ENCODE peak calls at places on chromosomes 5 and 9, in seven cellular contexts. B is astrocyte, L is PC-3, V is K562, Y is hepatocyte, Q is MM.1S, T is fibroblast of lung. W is an unnamed sample. For H3K4me1 and H4K20me1, the result is how much of the 10 kb centered on the place peaks cover.

GRCh38 chr9:96331236-96331947 is 29.4 kb upstream of the HSD17B3 start:
- DNase-seq in V (no peak), Y (no peak), B (peak), T (peak), Q (no peak), L (peak), W (peak)

GRCh38 chr5:6510132-6510531 is 61.5 kb downstream of the UBE2QL1 start:
- DNase-seq in T (no peak), B (peak), Y (no peak), V (no peak), L (peak), Q (no peak), W (no peak)

GRCh38 chr5:17346811-17347210 is 129.4 kb downstream of the BASP1 start:
- DNase-seq in Q (no peak), L (no peak), T (no peak), V (no peak), Y (no peak), B (no peak), W (no peak)

GRCh38 chr5:77138981-77139380 is 51.9 kb upstream of the ZBED3 start:
- DNase-seq in V (peak), Q (no peak), L (no peak), T (peak), Y (peak), B (peak), W (no peak)

GRCh38 chr5:146967646-146968045 is 89.1 kb upstream of the PPP2R2B start:
- DNase-seq in V (no peak), L (no peak), T (no peak), Q (no peak), Y (no peak), B (no peak), W (no peak)

GRCh38 chr5:13659391-13659790 is 285.1 kb downstream of the DNAH5 start:
- DNase-seq in V (no peak), Y (no peak), B (peak), T (peak), Q (no peak), L (peak), W (no peak)

GRCh38 chr5:159552751-159553150 is 222.5 kb upstream of the IL12B start:
- DNase-seq in B (peak), T (peak), Y (peak), L (peak), V (no peak), Q (no peak), W (no peak)

GRCh38 chr5:73448451-73449136 is at the start of gene FOXD1:
- DNase-seq in V (peak), Y (peak), B (peak), Q (peak), T (peak), L (peak), W (peak)

GRCh38 chr9:5186416-5187169 is 1.2 kb upstream of the INSL6 start:
- DNase-seq in B (peak), V (peak), Y (peak), T (peak), Q (peak), L (peak), W (peak)

GRCh38 chr9:107693620-107694326 is 204.2 kb upstream of the KLF4 start:
- DNase-seq in V (no peak), B (peak), L (no peak), Y (no peak), T (peak), Q (no peak), W (no peak)

GRCh38 chr5:129161830-129162229 is 67.3 kb downstream of the ISOC1 start:
- DNase-seq in B (no peak), L (no peak), Q (no peak), Y (no peak), T (no peak), V (no peak), W (peak)

GRCh38 chr5:123124495-123125171 is 35.6 kb downstream of the PRDM6 start:
- DNase-seq in V (no peak), Y (no peak), T (no peak), Q (no peak), L (no peak), B (no peak), W (no peak)

GRCh38 chr5:154482528-154483449 is 4.8 kb upstream of the HAND1 start:
- DNase-seq in Y (peak), T (no peak), V (peak), Q (no peak), B (no peak), L (no peak), W (no peak)

GRCh38 chr5:154481584-154482381 is 3.8 kb upstream of the HAND1 start:
- DNase-seq in Q (no peak), B (no peak), T (no peak), L (no peak), Y (no peak), V (no peak), W (no peak)

GRCh38 chr5:154484393-154484944 is 6.4 kb upstream of the HAND1 start:
- DNase-seq in L (no peak), T (no peak), Q (no peak), B (no peak), Y (no peak), V (no peak), W (no peak)

GRCh38 chr5:154485092-154485491 is 7.1 kb upstream of the HAND1 start:
- DNase-seq in V (no peak), Y (no peak), B (no peak), L (no peak), T (no peak), Q (no peak), W (no peak)

DNA sequence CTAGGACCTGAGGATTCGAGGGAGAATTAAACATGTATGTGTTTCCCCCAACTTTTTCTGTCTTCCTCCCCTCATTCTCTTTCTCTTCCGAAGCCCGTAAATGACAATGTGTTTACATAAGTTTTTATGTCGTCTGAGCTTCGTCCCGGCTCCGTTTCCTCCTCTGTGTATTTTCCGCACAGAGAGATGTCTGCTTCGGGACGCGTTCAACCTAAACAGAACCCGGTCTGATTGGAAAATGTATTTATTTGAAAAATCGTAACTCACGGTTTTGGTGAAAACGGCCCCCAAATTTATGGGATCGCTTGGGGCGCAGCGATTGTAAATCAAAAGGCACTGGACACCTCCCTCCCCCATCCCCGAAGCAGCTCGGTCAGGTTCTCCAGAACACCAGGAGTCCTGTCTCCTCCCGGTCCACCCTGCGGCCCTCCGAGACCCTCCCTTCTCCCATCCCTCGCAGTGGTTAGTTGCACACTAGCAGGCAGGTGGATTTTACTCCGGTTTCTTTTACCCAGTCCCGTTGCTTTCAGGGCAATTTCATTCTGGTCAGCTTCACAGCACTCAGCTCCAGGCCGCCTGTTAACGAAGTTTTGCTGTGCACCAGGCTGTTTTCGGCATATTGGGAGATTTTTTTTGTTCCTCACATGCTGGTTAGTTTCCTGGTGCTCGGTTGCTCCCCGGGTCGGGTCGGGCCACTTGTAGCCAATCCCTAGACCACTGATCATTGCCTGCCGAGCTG is 5.8 kb upstream of the HAND1 start:
- DNase-seq in Q (no peak), T (no peak), V (no peak), L (no peak), B (no peak), Y (no peak), W (no peak)
- H3K4me1 ChIP-seq in Q (under half), T (under half), V (under half), L (under half), B (under half), Y (half or more), W (under half)

GRCh38 chr9:128341435-128341849 is 1.1 kb downstream of the SLC27A4 start:
- DNase-seq in Q (peak), V (peak), B (peak), T (peak), L (peak), Y (peak), W (peak)

GRCh38 chr9:128342971-128343680 is 2.8 kb downstream of the SLC27A4 start:
- DNase-seq in T (no peak), Q (no peak), V (no peak), B (no peak), Y (no peak), L (no peak), W (no peak)

GRCh38 chr9:128349125-128349524 is 8.8 kb downstream of the SLC27A4 start:
- DNase-seq in Y (no peak), Q (no peak), T (no peak), V (no peak), B (no peak), L (no peak), W (no peak)

GRCh38 chr9:128343855-128344254 is 3.5 kb downstream of the SLC27A4 start:
- DNase-seq in B (no peak), T (no peak), V (no peak), Q (no peak), Y (no peak), L (no peak), W (no peak)

GRCh38 chr9:128344931-128345605 is 4.7 kb downstream of the SLC27A4 start:
- DNase-seq in V (no peak), B (no peak), T (no peak), Q (no peak), L (no peak), Y (no peak), W (no peak)
- H4K20me1 ChIP-seq in V (under half), B (under half), T (under half), Q (under half), L (under half), Y (under half), W (under half)

GRCh38 chr5:88785396-88786216 is 97.4 kb downstream of the MEF2C start:
- DNase-seq in V (peak), B (peak), L (peak), Q (no peak), T (peak), Y (peak), W (no peak)
- H2AFZ ChIP-seq in V (no peak), B (peak), L (peak), Q (no peak), T (peak), Y (no peak), W (no peak)

GRCh38 chr5:31427013-31427783 is 104.7 kb downstream of the DROSHA start:
- DNase-seq in V (no peak), Q (no peak), B (no peak), L (no peak), Y (peak), T (peak), W (no peak)
- H3K4me1 ChIP-seq in V (under half), Q (under half), B (under half), L (under half), Y (under half), T (under half), W (under half)

GRCh38 chr5:179821298-179822058 is 773 bp downstream of the SQSTM1 start:
- DNase-seq in B (peak), Q (peak), V (peak), T (peak), L (peak), Y (peak), W (peak)

GRCh38 chr5:179822059-179822432 is 1.3 kb downstream of the SQSTM1 start:
- DNase-seq in V (no peak), Q (no peak), Y (no peak), B (no peak), T (no peak), L (no peak), W (no peak)

GRCh38 chr5:179823937-179824744 is 3.4 kb downstream of the SQSTM1 start:
- DNase-seq in V (no peak), T (no peak), Q (no peak), B (no peak), L (no peak), Y (no peak), W (no peak)

GRCh38 chr5:179820483-179821297 is at the start of gene SQSTM1:
- DNase-seq in V (peak), T (peak), Q (peak), B (peak), L (peak), Y (peak), W (peak)

GRCh38 chr5:179822444-179822990 is 1.8 kb downstream of the SQSTM1 start:
- DNase-seq in L (no peak), Q (no peak), T (no peak), V (no peak), B (no peak), Y (no peak), W (no peak)
- H4K20me1 ChIP-seq in L (half or more), Q (under half), T (under half), V (under half), B (half or more), Y (half or more), W (under half)

DNA sequence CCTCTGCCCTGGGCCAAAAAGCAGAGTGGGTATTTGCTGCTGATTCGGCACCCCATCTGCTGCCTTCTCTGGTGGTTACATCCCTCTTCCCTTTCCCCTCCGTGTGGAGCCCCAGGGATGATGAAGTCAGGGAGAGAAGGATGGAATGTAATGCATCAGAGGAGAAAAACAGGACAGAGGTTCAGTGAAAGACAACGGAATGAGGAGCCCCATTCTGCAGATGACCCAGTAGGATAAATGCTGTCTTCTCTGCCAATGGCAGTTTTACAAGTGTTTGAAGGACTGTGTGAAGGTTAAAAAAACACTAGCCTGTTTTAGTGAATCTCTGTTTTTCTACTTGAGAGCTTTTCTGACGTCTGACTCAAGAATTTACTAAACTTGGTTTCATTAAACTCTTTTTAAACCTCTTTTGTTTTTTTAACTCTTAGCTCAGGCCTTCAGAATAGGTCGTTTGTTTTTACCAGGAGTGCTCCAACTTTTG is 86.3 kb downstream of the NLN start:
- DNase-seq in V (no peak), Q (no peak), Y (no peak), T (peak), L (no peak), B (peak), W (no peak)
- H2AFZ ChIP-seq in V (no peak), Q (no peak), Y (peak), T (peak), L (no peak), B (no peak), W (no peak)

GRCh38 chr5:78594946-78595921 is 53.3 kb downstream of the LHFPL2 start:
- DNase-seq in V (peak), B (peak), L (peak), T (peak), Q (no peak), Y (peak), W (no peak)
- H3K4me1 ChIP-seq in V (under half), B (half or more), L (half or more), T (under half), Q (under half), Y (half or more), W (under half)

DNA sequence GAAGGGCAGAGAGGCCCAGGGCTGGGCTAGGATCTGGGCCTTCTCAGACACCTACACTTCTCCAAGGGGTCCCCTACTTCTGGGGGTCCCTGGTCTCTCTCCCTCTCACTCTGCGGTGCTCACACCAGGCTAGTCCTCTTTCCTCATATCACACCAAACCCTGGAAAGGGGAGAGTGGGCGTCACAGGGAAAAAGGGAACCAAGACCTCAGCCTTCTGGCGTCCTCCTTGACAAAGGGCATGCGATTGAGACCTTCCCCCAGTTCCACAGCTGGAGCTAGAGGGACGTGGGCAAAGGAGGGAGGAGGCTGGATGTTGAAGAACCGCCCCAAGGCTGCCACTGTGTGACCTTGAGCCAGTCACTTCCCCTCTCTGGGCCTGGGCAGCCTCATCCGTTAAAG is 18.5 kb upstream of the TOR2A start:
- DNase-seq in V (no peak), L (no peak), T (no peak), Q (no peak), B (no peak), Y (no peak), W (no peak)
- H4K20me1 ChIP-seq in V (under half), L (under half), T (under half), Q (under half), B (under half), Y (under half), W (under half)

W was measured in Karpas-422.